ENCODE peak calls at places on chromosome 9, in nine cellular contexts. C is cardiac fibroblast, T is glutamatergic neuron, Z is NCI-H2171 treated with DMSO at 0.1 percent for 48 hours, R is progenitor cell of endocrine pancreas, N is EH, H is nephron progenitor cell, X is cerebellum, Y is psoas muscle. D is an unnamed sample.

GRCh38 chr9:76530458-76531100 is 71.6 kb downstream of the GCNT1 start:
- DNase-seq in C (peak), T (no peak), Z (no peak), R (no peak), N (peak), H (no peak), X (no peak), Y (no peak), D (no peak)

GRCh38 chr9:111975709-111976108 is 79.1 kb downstream of the UGCG start:
- DNase-seq in C (no peak), T (peak), Z (peak), R (no peak), N (no peak), H (no peak), X (no peak), Y (no peak), D (no peak)

GRCh38 chr9:88460583-88461332 is 72.5 kb downstream of the SPIN1 start:
- DNase-seq in C (peak), T (no peak), Z (peak), R (no peak), N (peak), H (no peak), X (no peak), Y (no peak), D (no peak)

GRCh38 chr9:101026824-101027223 is 1.7 kb upstream of the PLPPR1 start:
- DNase-seq in C (no peak), T (no peak), Z (peak), R (no peak), N (no peak), H (no peak), X (no peak), Y (no peak), D (no peak)

GRCh38 chr9:111348821-111349271 is 18.8 kb upstream of the OR2K2 start:
- DNase-seq in C (peak), T (no peak), Z (no peak), R (no peak), N (peak), H (no peak), X (no peak), Y (no peak), D (no peak)

GRCh38 chr9:125889524-125890473 is 142.6 kb downstream of the PBX3 start:
- DNase-seq in C (peak), T (peak), Z (no peak), R (peak), N (peak), H (peak), X (peak), Y (peak), D (no peak)

GRCh38 chr9:97933573-97933972 is 4.4 kb downstream of the HEMGN start:
- DNase-seq in C (no peak), T (no peak), Z (no peak), R (no peak), N (no peak), H (no peak), X (no peak), Y (no peak), D (no peak)

GRCh38 chr9:113853333-113853732 is 22.8 kb upstream of the ZNF618 start:
- DNase-seq in C (peak), T (no peak), Z (no peak), R (no peak), N (no peak), H (no peak), X (no peak), Y (no peak), D (no peak)

GRCh38 chr9:137965177-137965795 is 87.7 kb downstream of the CACNA1B start:
- DNase-seq in C (no peak), T (no peak), Z (no peak), R (no peak), N (no peak), H (no peak), X (no peak), Y (no peak), D (no peak)

GRCh38 chr9:93962041-93962440 is 6.9 kb upstream of the BARX1 start:
- DNase-seq in C (no peak), T (no peak), Z (no peak), R (no peak), N (no peak), H (no peak), X (no peak), Y (no peak), D (no peak)

GRCh38 chr9:75780185-75780584 is 110.3 kb upstream of the PCSK5 start:
- DNase-seq in C (no peak), T (no peak), Z (no peak), R (no peak), N (no peak), H (no peak), X (no peak), Y (no peak), D (no peak)

GRCh38 chr9:87862536-87863268 is 20.0 kb upstream of the SPATA31E1 start:
- DNase-seq in C (peak), T (no peak), Z (no peak), R (no peak), N (peak), H (no peak), X (no peak), Y (no peak), D (no peak)

GRCh38 chr9:70504814-70505213 is 90.4 kb upstream of the KLF9 start:
- DNase-seq in C (peak), T (no peak), Z (no peak), R (no peak), N (peak), H (no peak), X (no peak), Y (no peak), D (no peak)

GRCh38 chr9:79769476-79770275 is 197.9 kb downstream of the TLE4 start:
- DNase-seq in C (peak), T (no peak), Z (no peak), R (no peak), N (no peak), H (no peak), X (no peak), Y (no peak), D (no peak)

D was measured in NCI-H1048.